ENCODE peak calls at places on chromosomes 5 and 9, in seven cellular contexts. C is GM20000, T is SK-N-DZ, M is NCI-H524 treated with DMSO at 0.1 percent for 48 hours, S is right atrium auricular region, O is HL-60, P is GM03348. V is an unnamed sample.
A peak's percentile ranks its signal among the peaks of the same experiment; 100 is the strongest.

GRCh38 chr9:130124471-130124870 is 47.7 kb upstream of the NCS1 start:
- DNase-seq in P (no peak), M (no peak), T (no peak), S (no peak), O (no peak), C (no peak), V (no peak)

GRCh38 chr9:4086119-4087088 is 213.5 kb downstream of the GLIS3 start:
- DNase-seq in P (no peak), C (no peak), T (no peak), M (no peak), O (peak; percentile 40), S (no peak), V (no peak)

GRCh38 chr5:138037271-138037670 is 4.4 kb upstream of the FAM13B start:
- DNase-seq in T (no peak), P (no peak), S (no peak), O (no peak), M (no peak), C (no peak), V (no peak)

GRCh38 chr5:133273661-133274596 is 222.1 kb downstream of the HSPA4 start:
- DNase-seq in C (no peak), S (no peak), M (no peak), P (peak; percentile 48), O (no peak), T (no peak), V (no peak)

GRCh38 chr9:135797507-135798302 is 95.7 kb downstream of the KCNT1 start:
- DNase-seq in S (no peak), C (no peak), T (peak; percentile 53), O (peak; percentile 46), P (peak; percentile 89), M (peak; percentile 7), V (peak; percentile 71)

GRCh38 chr9:126642009-126642744 is 28.4 kb downstream of the LMX1B start:
- DNase-seq in O (no peak), M (no peak), T (no peak), P (no peak), S (no peak), C (no peak), V (no peak)

GRCh38 chr9:123834218-123834906 is 95.6 kb downstream of the DENND1A start:
- DNase-seq in S (no peak), M (peak; percentile 20), T (no peak), P (peak; percentile 9), O (no peak), C (no peak), V (no peak)

GRCh38 chr5:141149812-141150211 is at the start of gene PCDHB6:
- DNase-seq in P (peak; percentile 58), M (no peak), C (no peak), T (peak; percentile 53), S (no peak), O (no peak), V (peak; percentile 26)

GRCh38 chr5:133316346-133317343 is 264.8 kb downstream of the HSPA4 start:
- DNase-seq in T (no peak), O (no peak), P (no peak), S (no peak), C (no peak), M (no peak), V (no peak)

GRCh38 chr5:108437425-108437824 is 55.5 kb upstream of the FBXL17 start:
- DNase-seq in T (no peak), S (no peak), C (no peak), O (no peak), M (no peak), P (no peak), V (no peak)

GRCh38 chr5:149217802-149218153 is 53.9 kb upstream of the AFAP1L1 start:
- DNase-seq in O (no peak), T (no peak), M (peak; percentile 68), C (no peak), P (no peak), S (no peak), V (no peak)

GRCh38 chr9:121567142-121568100 is 67.8 kb upstream of the GGTA1 start:
- DNase-seq in O (no peak), M (no peak), C (no peak), P (peak; percentile 62), T (peak; percentile 91), S (peak; percentile 69), V (no peak)

GRCh38 chr9:134321957-134322741 is 4.1 kb upstream of the RXRA start:
- DNase-seq in M (no peak), O (no peak), S (no peak), C (no peak), T (no peak), P (no peak), V (no peak)